ENCODE peak calls at places on chromosome 4, in ten cellular contexts. J is IMR-90, G is GM12878, M is spleen, K is H1, H is A549, P is breast epithelium, R is transverse colon, T is heart left ventricle, C is Peyer's patch. D is an unnamed sample.
A peak's percentile ranks its signal among the peaks of the same experiment; 100 is the strongest.

GRCh38 chr4:146212781-146213180 is 1.6 kb upstream of the REELD1 start:
- DNase-seq in K (no peak), T (no peak), R (no peak), J (peak; percentile 10), G (no peak), C (no peak), M (no peak), H (no peak), P (no peak), D (no peak)

GRCh38 chr4:13627185-13627605 is 330 bp downstream of the BOD1L1 start:
- DNase-seq in M (peak; percentile 92), R (peak; percentile 14), G (no peak), P (no peak), T (peak; percentile 25), K (no peak), J (no peak), C (no peak), H (no peak), D (no peak)

GRCh38 chr4:76704133-76704881 is 193.6 kb downstream of the SOWAHB start:
- DNase-seq in K (no peak), M (no peak), G (no peak), P (no peak), T (no peak), C (peak; percentile 68), H (no peak), R (peak; percentile 79), J (peak; percentile 81), D (no peak)

GRCh38 chr4:20254517-20255250 is 3.0 kb downstream of the SLIT2 start:
- DNase-seq in G (no peak), T (peak; percentile 21), C (peak; percentile 45), K (no peak), R (no peak), H (no peak), P (peak; percentile 49), J (peak; percentile 39), M (peak; percentile 74), D (peak; percentile 36)

GRCh38 chr4:2937146-2937857 is 25.9 kb downstream of the NOP14 start:
- DNase-seq in J (no peak), R (peak; percentile 4), G (peak; percentile 64), C (peak; percentile 51), M (peak; percentile 75), H (no peak), K (no peak), T (no peak), P (peak; percentile 65), D (peak; percentile 21)

GRCh38 chr4:130419576-130419975 is 1323.6 kb downstream of the C4orf33 start:
- DNase-seq in H (no peak), M (no peak), T (no peak), K (no peak), G (no peak), C (no peak), J (no peak), R (no peak), P (no peak), D (no peak)

GRCh38 chr4:94649381-94650128 is 108.2 kb upstream of the BMPR1B start:
- DNase-seq in T (no peak), H (no peak), J (peak; percentile 32), P (no peak), G (no peak), M (no peak), R (no peak), C (no peak), K (no peak), D (no peak)

GRCh38 chr4:140326395-140326993 is 47.0 kb upstream of the SCOC start:
- DNase-seq in J (peak; percentile 65), P (no peak), H (peak; percentile 9), M (no peak), T (no peak), G (no peak), K (no peak), R (peak; percentile 14), C (no peak), D (peak; percentile 28)

DNA sequence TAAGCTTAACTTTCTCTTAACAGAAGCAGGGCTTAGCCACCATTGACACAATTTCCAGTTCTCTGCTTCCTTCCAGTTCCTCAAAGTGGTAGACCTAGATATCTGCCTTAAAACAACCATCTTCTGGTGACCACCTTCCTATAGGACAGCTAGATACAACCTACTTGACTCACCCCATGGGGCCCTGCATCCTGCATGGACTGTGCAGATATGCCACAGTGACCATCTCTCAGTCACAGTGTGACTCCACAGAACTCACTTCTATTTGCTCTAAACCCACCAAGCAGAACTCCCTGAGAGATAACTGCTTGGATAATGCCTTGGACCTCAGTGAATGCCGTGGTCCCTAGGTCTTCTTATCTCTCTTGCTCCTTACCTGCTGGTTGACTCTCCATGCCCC is 621.6 kb downstream of the IQCM start:
- DNase-seq in C (no peak), T (no peak), H (no peak), G (no peak), R (no peak), M (no peak), J (no peak), K (no peak), P (no peak), D (no peak)
- TF ChIP-seq POLR2A in C (no peak), T (no peak), H (no peak), G (no peak), R (no peak), M (no peak), J (no peak), K (no peak), P (no peak), D (no peak)

GRCh38 chr4:78560296-78560963 is 8.9 kb downstream of the ANXA3 start:
- DNase-seq in J (peak; percentile 94), H (no peak), T (no peak), M (no peak), R (no peak), C (no peak), G (no peak), K (no peak), P (no peak), D (no peak)

GRCh38 chr4:78556655-78557054 is 5.1 kb downstream of the ANXA3 start:
- DNase-seq in C (no peak), M (no peak), T (no peak), J (no peak), H (no peak), R (no peak), P (no peak), G (no peak), K (no peak), D (no peak)

GRCh38 chr4:78561677-78562076 is 10.1 kb downstream of the ANXA3 start:
- DNase-seq in M (no peak), P (no peak), K (no peak), C (no peak), H (no peak), R (no peak), T (no peak), J (no peak), G (no peak), D (no peak)

GRCh38 chr4:78558421-78558820 is 6.9 kb downstream of the ANXA3 start:
- DNase-seq in T (no peak), R (no peak), M (no peak), P (no peak), H (no peak), C (no peak), J (no peak), G (no peak), K (no peak), D (no peak)

DNA sequence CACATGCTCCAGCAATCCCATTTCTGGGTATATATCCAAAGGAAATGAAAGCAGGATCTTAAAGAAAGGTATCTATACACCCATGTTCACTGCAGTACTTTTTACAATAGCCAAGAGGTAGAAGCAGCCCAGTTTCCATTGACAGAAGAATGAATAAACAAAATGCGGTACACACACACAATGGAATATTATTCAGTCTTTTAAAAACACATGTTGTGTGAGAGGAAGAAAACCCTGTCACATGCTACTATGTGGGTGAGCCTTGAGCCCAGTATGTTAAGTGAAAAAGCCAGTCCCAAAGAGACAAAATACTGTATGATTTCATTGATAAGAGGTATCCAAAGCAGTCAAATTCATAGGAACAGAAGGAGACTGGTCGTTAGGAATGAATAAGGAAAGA is 6.3 kb downstream of the ANXA3 start:
- DNase-seq in P (no peak), R (no peak), K (no peak), H (no peak), G (no peak), C (no peak), T (no peak), M (no peak), J (no peak), D (no peak)
- H3K27ac ChIP-seq in P (no peak overlapping the region), R (no peak overlapping the region), K (no peak overlapping the region), H (peak overlapping the region; percentile 95), G (no peak overlapping the region), C (no peak overlapping the region), T (peak overlapping the region; percentile 18), M (no peak overlapping the region), J (no peak overlapping the region), D (no peak overlapping the region)

GRCh38 chr4:8269535-8270417 is at the start of gene HTRA3:
- DNase-seq in C (no peak), P (no peak), R (peak; percentile 35), T (peak; percentile 74), M (no peak), H (no peak), J (peak; percentile 31), G (no peak), K (no peak), D (peak; percentile 44)
- TF ChIP-seq POLR2A in C (no peak), P (no peak), R (no peak), T (peak; percentile 96), M (no peak), H (peak; percentile 45), J (peak; percentile 65), G (no peak), K (peak; percentile 58), D (peak; percentile 90)

GRCh38 chr4:98658287-98659105 is at the start of gene TSPAN5:
- DNase-seq in R (peak; percentile 82), P (peak; percentile 75), M (peak; percentile 96), K (no peak), J (peak; percentile 67), H (peak; percentile 52), G (no peak), T (peak; percentile 87), C (peak; percentile 89), D (peak; percentile 71)

GRCh38 chr4:98657531-98658286 is 702 bp downstream of the TSPAN5 start:
- DNase-seq in C (peak; percentile 55), R (peak; percentile 23), M (peak; percentile 78), G (no peak), H (peak; percentile 56), P (no peak), T (peak; percentile 31), J (peak; percentile 69), K (no peak), D (peak; percentile 27)

GRCh38 chr4:98653890-98654867 is 4.2 kb downstream of the TSPAN5 start:
- DNase-seq in G (no peak), H (peak; percentile 25), K (no peak), P (no peak), R (no peak), J (peak; percentile 98), C (no peak), T (no peak), M (no peak), D (peak; percentile 27)

GRCh38 chr4:98659106-98659592 is 738 bp upstream of the TSPAN5 start:
- DNase-seq in H (peak; percentile 23), M (no peak), K (no peak), C (no peak), T (no peak), R (no peak), J (peak; percentile 57), P (no peak), G (no peak), D (no peak)

DNA sequence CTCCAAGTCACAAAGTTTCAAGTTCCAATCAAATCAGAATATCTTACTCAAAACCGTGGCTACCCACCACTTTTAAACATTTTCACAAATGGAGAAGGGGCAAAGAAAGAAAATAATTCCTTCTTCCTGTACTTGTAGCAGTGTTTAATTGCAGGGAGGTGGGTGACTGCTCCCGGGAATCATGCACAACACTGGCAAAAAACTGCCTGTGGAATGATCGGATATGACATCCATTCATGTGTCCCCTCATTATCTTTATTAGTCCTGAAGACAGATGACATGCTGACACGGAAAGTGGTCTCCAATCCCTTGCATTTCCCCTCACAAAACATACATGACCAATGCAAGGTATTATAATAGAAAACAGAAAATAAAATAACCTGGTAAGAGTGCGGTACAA is 2.0 kb downstream of the TSPAN5 start:
- DNase-seq in H (no peak), T (no peak), K (no peak), J (no peak), G (no peak), M (no peak), C (no peak), R (no peak), P (no peak), D (no peak)
- H3K27ac ChIP-seq in H (no peak overlapping the region), T (no peak overlapping the region), K (no peak overlapping the region), J (peak overlapping the region; percentile 92), G (no peak overlapping the region), M (no peak overlapping the region), C (no peak overlapping the region), R (no peak overlapping the region), P (no peak overlapping the region), D (peak overlapping the region; percentile 94)

D was measured in uterus.